ENCODE peak calls at places on chromosomes 5 and 9, in five cellular contexts. One of them, this sample, is unnamed.

GRCh38 chr5:82765765-82766164 is 311.4 kb downstream of the TMEM167A start:
- DNase-seq in HFF-Myc: no peak
- DNase-seq in activated CD8-positive, alpha-beta memory T cell treated with anti-CD3 and anti-CD28 coated beads for 48 hours: no peak
- DNase-seq in globus pallidus: no peak
- DNase-seq in RPMI7951: no peak
- DNase-seq in this sample: no peak

GRCh38 chr5:136212252-136212721 is 19.3 kb upstream of the SMIM32 start:
- DNase-seq in HFF-Myc: peak; percentile 19
- DNase-seq in globus pallidus: peak; percentile 40
- DNase-seq in activated CD8-positive, alpha-beta memory T cell treated with anti-CD3 and anti-CD28 coated beads for 48 hours: no peak
- DNase-seq in RPMI7951: peak; percentile 28
- DNase-seq in this sample: peak; percentile 27

GRCh38 chr9:14670718-14671117 is 22.5 kb downstream of the ZDHHC21 start:
- DNase-seq in activated CD8-positive, alpha-beta memory T cell treated with anti-CD3 and anti-CD28 coated beads for 48 hours: no peak
- DNase-seq in globus pallidus: no peak
- DNase-seq in HFF-Myc: no peak
- DNase-seq in RPMI7951: peak; percentile 3
- DNase-seq in this sample: no peak

GRCh38 chr9:98900244-98900643 is 43.5 kb upstream of the COL15A1 start:
- DNase-seq in RPMI7951: no peak
- DNase-seq in HFF-Myc: no peak
- DNase-seq in globus pallidus: no peak
- DNase-seq in activated CD8-positive, alpha-beta memory T cell treated with anti-CD3 and anti-CD28 coated beads for 48 hours: no peak
- DNase-seq in this sample: no peak

GRCh38 chr9:79053613-79054012 is 518.2 kb upstream of the TLE4 start:
- DNase-seq in activated CD8-positive, alpha-beta memory T cell treated with anti-CD3 and anti-CD28 coated beads for 48 hours: no peak
- DNase-seq in RPMI7951: peak; percentile 51
- DNase-seq in globus pallidus: no peak
- DNase-seq in HFF-Myc: no peak
- DNase-seq in this sample: no peak

GRCh38 chr9:124019771-124020519 is 8.4 kb downstream of the LHX2 start:
- DNase-seq in RPMI7951: no peak
- DNase-seq in HFF-Myc: no peak
- DNase-seq in globus pallidus: no peak
- DNase-seq in activated CD8-positive, alpha-beta memory T cell treated with anti-CD3 and anti-CD28 coated beads for 48 hours: no peak
- DNase-seq in this sample: no peak

GRCh38 chr5:160507181-160507811 is 85.6 kb downstream of the PTTG1 start:
- DNase-seq in activated CD8-positive, alpha-beta memory T cell treated with anti-CD3 and anti-CD28 coated beads for 48 hours: no peak
- DNase-seq in globus pallidus: peak; percentile 49
- DNase-seq in RPMI7951: peak; percentile 83
- DNase-seq in HFF-Myc: peak; percentile 14
- DNase-seq in this sample: no peak

GRCh38 chr5:43429706-43430105 is 17.5 kb upstream of the CCL28 start:
- DNase-seq in globus pallidus: no peak
- DNase-seq in activated CD8-positive, alpha-beta memory T cell treated with anti-CD3 and anti-CD28 coated beads for 48 hours: no peak
- DNase-seq in HFF-Myc: no peak
- DNase-seq in RPMI7951: no peak
- DNase-seq in this sample: no peak

GRCh38 chr5:72938206-72938605 is 17.6 kb upstream of the FCHO2 start:
- DNase-seq in RPMI7951: no peak
- DNase-seq in activated CD8-positive, alpha-beta memory T cell treated with anti-CD3 and anti-CD28 coated beads for 48 hours: no peak
- DNase-seq in HFF-Myc: no peak
- DNase-seq in globus pallidus: no peak
- DNase-seq in this sample: no peak

GRCh38 chr5:178786859-178787499 is 56.5 kb upstream of the ZNF354A start:
- DNase-seq in globus pallidus: no peak
- DNase-seq in RPMI7951: peak; percentile 83
- DNase-seq in activated CD8-positive, alpha-beta memory T cell treated with anti-CD3 and anti-CD28 coated beads for 48 hours: no peak
- DNase-seq in HFF-Myc: no peak
- DNase-seq in this sample: no peak

GRCh38 chr5:124703995-124704394 is 42.4 kb downstream of the ZNF608 start:
- DNase-seq in globus pallidus: no peak
- DNase-seq in activated CD8-positive, alpha-beta memory T cell treated with anti-CD3 and anti-CD28 coated beads for 48 hours: no peak
- DNase-seq in RPMI7951: no peak
- DNase-seq in HFF-Myc: no peak
- DNase-seq in this sample: no peak

GRCh38 chr5:99355881-99356280 is 427.1 kb upstream of the CHD1 start:
- DNase-seq in activated CD8-positive, alpha-beta memory T cell treated with anti-CD3 and anti-CD28 coated beads for 48 hours: no peak
- DNase-seq in RPMI7951: no peak
- DNase-seq in HFF-Myc: no peak
- DNase-seq in globus pallidus: no peak
- DNase-seq in this sample: no peak

GRCh38 chr9:34145165-34145564 is 18.7 kb upstream of the DCAF12 start:
- DNase-seq in HFF-Myc: no peak
- DNase-seq in globus pallidus: no peak
- DNase-seq in RPMI7951: peak; percentile 20
- DNase-seq in activated CD8-positive, alpha-beta memory T cell treated with anti-CD3 and anti-CD28 coated beads for 48 hours: no peak
- DNase-seq in this sample: no peak

GRCh38 chr9:21684831-21685362 is 117.5 kb upstream of the MTAP start:
- DNase-seq in activated CD8-positive, alpha-beta memory T cell treated with anti-CD3 and anti-CD28 coated beads for 48 hours: peak; percentile 13
- DNase-seq in globus pallidus: no peak
- DNase-seq in HFF-Myc: no peak
- DNase-seq in RPMI7951: peak; percentile 86
- DNase-seq in this sample: no peak

GRCh38 chr9:131237931-131238401 is 38.3 kb downstream of the FAM78A start:
- DNase-seq in globus pallidus: no peak
- DNase-seq in RPMI7951: peak; percentile 81
- DNase-seq in activated CD8-positive, alpha-beta memory T cell treated with anti-CD3 and anti-CD28 coated beads for 48 hours: peak; percentile 65
- DNase-seq in HFF-Myc: peak; percentile 16
- DNase-seq in this sample: peak; percentile 3

GRCh38 chr5:141172381-141173204 is at the start of gene PCDHB7:
- DNase-seq in RPMI7951: peak; percentile 48
- DNase-seq in globus pallidus: peak; percentile 48
- DNase-seq in activated CD8-positive, alpha-beta memory T cell treated with anti-CD3 and anti-CD28 coated beads for 48 hours: no peak
- DNase-seq in HFF-Myc: no peak
- DNase-seq in this sample: peak; percentile 70

GRCh38 chr5:142810891-142811290 is 40.7 kb downstream of the ARHGAP26 start:
- DNase-seq in activated CD8-positive, alpha-beta memory T cell treated with anti-CD3 and anti-CD28 coated beads for 48 hours: no peak
- DNase-seq in RPMI7951: no peak
- DNase-seq in globus pallidus: peak; percentile 46
- DNase-seq in HFF-Myc: no peak
- DNase-seq in this sample: no peak

GRCh38 chr9:68704498-68704803 is 589 bp upstream of the PIP5K1B start:
- DNase-seq in RPMI7951: no peak
- DNase-seq in HFF-Myc: no peak
- DNase-seq in activated CD8-positive, alpha-beta memory T cell treated with anti-CD3 and anti-CD28 coated beads for 48 hours: no peak
- DNase-seq in globus pallidus: no peak
- DNase-seq in this sample: no peak

GRCh38 chr5:163350083-163350482 is 87.3 kb upstream of the CCNG1 start:
- DNase-seq in HFF-Myc: no peak
- DNase-seq in RPMI7951: no peak
- DNase-seq in globus pallidus: no peak
- DNase-seq in activated CD8-positive, alpha-beta memory T cell treated with anti-CD3 and anti-CD28 coated beads for 48 hours: no peak
- DNase-seq in this sample: no peak

GRCh38 chr5:143694357-143694756 is 117.6 kb upstream of the HMHB1 start:
- DNase-seq in RPMI7951: no peak
- DNase-seq in activated CD8-positive, alpha-beta memory T cell treated with anti-CD3 and anti-CD28 coated beads for 48 hours: no peak
- DNase-seq in HFF-Myc: no peak
- DNase-seq in globus pallidus: no peak
- DNase-seq in this sample: no peak

GRCh38 chr5:171755354-171755821 is 30.2 kb upstream of the SMIM23 start:
- DNase-seq in RPMI7951: peak; percentile 36
- DNase-seq in activated CD8-positive, alpha-beta memory T cell treated with anti-CD3 and anti-CD28 coated beads for 48 hours: no peak
- DNase-seq in HFF-Myc: no peak
- DNase-seq in globus pallidus: no peak
- DNase-seq in this sample: no peak

GRCh38 chr9:19155106-19155999 is 28.1 kb upstream of the PLIN2 start:
- DNase-seq in globus pallidus: no peak
- DNase-seq in HFF-Myc: no peak
- DNase-seq in RPMI7951: no peak
- DNase-seq in activated CD8-positive, alpha-beta memory T cell treated with anti-CD3 and anti-CD28 coated beads for 48 hours: no peak
- DNase-seq in this sample: no peak

GRCh38 chr5:6599739-6600138 is 33.1 kb downstream of the NSUN2 start:
- DNase-seq in globus pallidus: no peak
- DNase-seq in HFF-Myc: no peak
- DNase-seq in activated CD8-positive, alpha-beta memory T cell treated with anti-CD3 and anti-CD28 coated beads for 48 hours: no peak
- DNase-seq in RPMI7951: no peak
- DNase-seq in this sample: no peak

GRCh38 chr9:98402272-98402840 is 146.9 kb upstream of the TBC1D2 start:
- DNase-seq in globus pallidus: no peak
- DNase-seq in HFF-Myc: no peak
- DNase-seq in RPMI7951: no peak
- DNase-seq in activated CD8-positive, alpha-beta memory T cell treated with anti-CD3 and anti-CD28 coated beads for 48 hours: no peak
- DNase-seq in this sample: no peak

GRCh38 chr5:45521067-45521466 is 175.1 kb downstream of the HCN1 start:
- DNase-seq in activated CD8-positive, alpha-beta memory T cell treated with anti-CD3 and anti-CD28 coated beads for 48 hours: no peak
- DNase-seq in HFF-Myc: no peak
- DNase-seq in globus pallidus: no peak
- DNase-seq in RPMI7951: peak; percentile 50
- DNase-seq in this sample: peak; percentile 52